ENCODE peak calls at places on chromosomes 2 and 18, in four cellular contexts. One of them, this sample, is unnamed.

GRCh38 chr2:169509230-169509917 is at the start of gene KLHL41:
- DNase-seq in IMR-90: peak; percentile 50
- DNase-seq in K562: no peak
- DNase-seq in A549: no peak
- DNase-seq in this sample: no peak

GRCh38 chr2:16662440-16662839 is 3.2 kb downstream of the CYRIA start:
- DNase-seq in K562: peak; percentile 57
- DNase-seq in IMR-90: peak; percentile 71
- DNase-seq in A549: peak; percentile 16
- DNase-seq in this sample: no peak

GRCh38 chr2:239800785-239801184 is 224.4 kb downstream of the NDUFA10 start:
- DNase-seq in IMR-90: no peak
- DNase-seq in A549: no peak
- DNase-seq in K562: no peak
- DNase-seq in this sample: no peak

GRCh38 chr2:205834776-205835175 is 152.5 kb downstream of the NRP2 start:
- DNase-seq in K562: no peak
- DNase-seq in IMR-90: peak; percentile 3
- DNase-seq in A549: no peak
- DNase-seq in this sample: peak; percentile 38

GRCh38 chr2:224039080-224039769 is at the start of gene SERPINE2:
- DNase-seq in IMR-90: peak; percentile 37
- DNase-seq in A549: peak; percentile 82
- DNase-seq in K562: no peak
- DNase-seq in this sample: peak; percentile 83

GRCh38 chr2:42268528-42269151 is 92.4 kb downstream of the COX7A2L start:
- DNase-seq in IMR-90: peak; percentile 28
- DNase-seq in K562: no peak
- DNase-seq in A549: no peak
- DNase-seq in this sample: no peak

GRCh38 chr2:240467659-240468299 is 32.3 kb downstream of the GPC1 start:
- DNase-seq in IMR-90: no peak
- DNase-seq in K562: no peak
- DNase-seq in A549: no peak
- DNase-seq in this sample: peak; percentile 52

GRCh38 chr2:18187214-18187613 is 308.7 kb downstream of the KCNS3 start:
- DNase-seq in K562: no peak
- DNase-seq in A549: no peak
- DNase-seq in IMR-90: peak; percentile 37
- DNase-seq in this sample: no peak

GRCh38 chr2:18611184-18611583 is 21.8 kb upstream of the NT5C1B start:
- DNase-seq in K562: no peak
- DNase-seq in A549: no peak
- DNase-seq in IMR-90: peak; percentile 90
- DNase-seq in this sample: no peak

GRCh38 chr2:47008381-47009280 is 93.0 kb upstream of the MCFD2 start:
- DNase-seq in A549: no peak
- DNase-seq in K562: no peak
- DNase-seq in IMR-90: peak; percentile 69
- DNase-seq in this sample: no peak

GRCh38 chr2:207768891-207769596 is 662 bp downstream of the FZD5 start:
- DNase-seq in IMR-90: no peak
- DNase-seq in A549: peak; percentile 43
- DNase-seq in K562: peak; percentile 51
- DNase-seq in this sample: peak; percentile 62

GRCh38 chr2:216215991-216216390 is 106.8 kb downstream of the XRCC5 start:
- DNase-seq in K562: peak; percentile 48
- DNase-seq in IMR-90: peak; percentile 40
- DNase-seq in A549: peak; percentile 45
- DNase-seq in this sample: no peak

GRCh38 chr2:179837408-179837807 is 24.0 kb downstream of the ZNF385B start:
- DNase-seq in IMR-90: peak; percentile 46
- DNase-seq in A549: no peak
- DNase-seq in K562: peak; percentile 37
- DNase-seq in this sample: no peak

GRCh38 chr2:4973973-4974372 is 718.2 kb upstream of the SOX11 start:
- DNase-seq in K562: no peak
- DNase-seq in IMR-90: no peak
- DNase-seq in A549: no peak
- DNase-seq in this sample: no peak

GRCh38 chr2:39379643-39380524 is 57.2 kb downstream of the MAP4K3 start:
- DNase-seq in IMR-90: peak; percentile 68
- DNase-seq in A549: peak; percentile 71
- DNase-seq in K562: peak; percentile 66
- DNase-seq in this sample: no peak

GRCh38 chr2:229335877-229336346 is 64.8 kb upstream of the PID1 start:
- DNase-seq in K562: no peak
- DNase-seq in IMR-90: no peak
- DNase-seq in A549: no peak
- DNase-seq in this sample: no peak

GRCh38 chr18:44771957-44772917 is 91.5 kb downstream of the SETBP1 start:
- DNase-seq in A549: peak; percentile 37
- DNase-seq in K562: no peak
- DNase-seq in IMR-90: no peak
- DNase-seq in this sample: no peak

GRCh38 chr2:197777823-197778407 is 7.2 kb downstream of the BOLL start:
- DNase-seq in A549: peak; percentile 38
- DNase-seq in K562: peak; percentile 42
- DNase-seq in IMR-90: peak; percentile 51
- DNase-seq in this sample: no peak

GRCh38 chr2:227163998-227164744 is at the start of the genes COL4A3 and COL4A4:
- DNase-seq in K562: no peak
- DNase-seq in A549: peak; percentile 73
- DNase-seq in IMR-90: no peak
- DNase-seq in this sample: peak; percentile 66

GRCh38 chr2:178865121-178865520 is 57.9 kb upstream of the TTN start:
- DNase-seq in K562: no peak
- DNase-seq in A549: no peak
- DNase-seq in IMR-90: no peak
- DNase-seq in this sample: no peak

GRCh38 chr2:179486969-179487752 is 222.5 kb upstream of the SESTD1 start:
- DNase-seq in A549: no peak
- DNase-seq in K562: no peak
- DNase-seq in IMR-90: no peak
- DNase-seq in this sample: no peak

GRCh38 chr2:85741811-85742507 is 11.8 kb upstream of the ATOH8 start:
- DNase-seq in K562: no peak
- DNase-seq in IMR-90: peak; percentile 96
- DNase-seq in A549: peak; percentile 92
- DNase-seq in this sample: no peak

GRCh38 chr2:201358684-201359083 is 1.5 kb upstream of the FLACC1 start:
- DNase-seq in K562: peak; percentile 22
- DNase-seq in A549: peak; percentile 52
- DNase-seq in IMR-90: peak; percentile 92
- DNase-seq in this sample: no peak

GRCh38 chr2:166892397-166892796 is 4.1 kb downstream of the XIRP2 start:
- DNase-seq in K562: no peak
- DNase-seq in IMR-90: no peak
- DNase-seq in A549: no peak
- DNase-seq in this sample: no peak

GRCh38 chr18:37403100-37403781 is 162.4 kb downstream of the CELF4 start:
- DNase-seq in A549: no peak
- DNase-seq in K562: no peak
- DNase-seq in IMR-90: peak; percentile 86
- DNase-seq in this sample: no peak

GRCh38 chr2:23626701-23627181 is 241.8 kb downstream of the KLHL29 start:
- DNase-seq in K562: no peak
- DNase-seq in IMR-90: no peak
- DNase-seq in A549: no peak
- DNase-seq in this sample: no peak

GRCh38 chr18:30944773-30945172 is 97.8 kb downstream of the DSC3 start:
- DNase-seq in K562: no peak
- DNase-seq in IMR-90: no peak
- DNase-seq in A549: no peak
- DNase-seq in this sample: no peak
- TF ChIP-seq USF2 in K562: no peak
- TF ChIP-seq USF2 in IMR-90: no peak
- TF ChIP-seq USF2 in A549: no peak
- TF ChIP-seq USF2 in this sample: no peak

GRCh38 chr2:27189989-27190388 is 21.9 kb upstream of the ATRAID start:
- DNase-seq in K562: no peak
- DNase-seq in IMR-90: no peak
- DNase-seq in A549: no peak
- DNase-seq in this sample: no peak
- TF ChIP-seq USF2 in K562: no peak
- TF ChIP-seq USF2 in IMR-90: no peak
- TF ChIP-seq USF2 in A549: no peak
- TF ChIP-seq USF2 in this sample: no peak

GRCh38 chr2:120452131-120452530 is 106.2 kb downstream of the INHBB start:
- DNase-seq in A549: no peak
- DNase-seq in K562: no peak
- DNase-seq in IMR-90: no peak
- DNase-seq in this sample: no peak

GRCh38 chr2:120452945-120453634 is 107.2 kb downstream of the INHBB start:
- DNase-seq in IMR-90: no peak
- DNase-seq in A549: no peak
- DNase-seq in K562: no peak
- DNase-seq in this sample: no peak

GRCh38 chr2:120451334-120451733 is 105.4 kb downstream of the INHBB start:
- DNase-seq in A549: no peak
- DNase-seq in K562: no peak
- DNase-seq in IMR-90: no peak
- DNase-seq in this sample: no peak

GRCh38 chr2:120454993-120455789 is 109.3 kb downstream of the INHBB start:
- DNase-seq in A549: no peak
- DNase-seq in IMR-90: peak; percentile 71
- DNase-seq in K562: no peak
- DNase-seq in this sample: no peak

GRCh38 chr2:120453635-120453998 is 107.7 kb downstream of the INHBB start:
- DNase-seq in K562: peak; percentile 50
- DNase-seq in IMR-90: peak; percentile 71
- DNase-seq in A549: no peak
- DNase-seq in this sample: no peak
- TF ChIP-seq USF2 in K562: no peak
- TF ChIP-seq USF2 in IMR-90: no peak
- TF ChIP-seq USF2 in A549: no peak
- TF ChIP-seq USF2 in this sample: no peak

GRCh38 chr2:9385841-9386240 is 37.5 kb downstream of the ITGB1BP1 start:
- DNase-seq in K562: no peak
- DNase-seq in A549: no peak
- DNase-seq in IMR-90: no peak
- DNase-seq in this sample: no peak
- TF ChIP-seq USF2 in K562: no peak
- TF ChIP-seq USF2 in A549: no peak
- TF ChIP-seq USF2 in IMR-90: no peak
- TF ChIP-seq USF2 in this sample: no peak

GRCh38 chr2:160932960-160933359 is 227.3 kb upstream of the TANK start:
- DNase-seq in A549: peak; percentile 84
- DNase-seq in IMR-90: peak; percentile 85
- DNase-seq in K562: no peak
- DNase-seq in this sample: no peak

GRCh38 chr2:160928854-160929301 is 231.3 kb upstream of the TANK start:
- DNase-seq in K562: no peak
- DNase-seq in A549: no peak
- DNase-seq in IMR-90: peak; percentile 31
- DNase-seq in this sample: no peak

GRCh38 chr2:160924936-160925353 is 235.3 kb upstream of the TANK start:
- DNase-seq in IMR-90: no peak
- DNase-seq in A549: no peak
- DNase-seq in K562: no peak
- DNase-seq in this sample: no peak

GRCh38 chr2:160921401-160921964 is 238.7 kb upstream of the TANK start:
- DNase-seq in A549: no peak
- DNase-seq in K562: no peak
- DNase-seq in IMR-90: no peak
- DNase-seq in this sample: no peak

GRCh38 chr2:160927335-160927734 is 232.9 kb upstream of the TANK start:
- DNase-seq in IMR-90: no peak
- DNase-seq in K562: no peak
- DNase-seq in A549: no peak
- DNase-seq in this sample: no peak
- TF ChIP-seq USF2 in IMR-90: no peak
- TF ChIP-seq USF2 in K562: no peak
- TF ChIP-seq USF2 in A549: no peak
- TF ChIP-seq USF2 in this sample: no peak

GRCh38 chr18:48952287-48953095 is 1.7 kb upstream of the SMAD7 start:
- DNase-seq in A549: peak; percentile 74
- DNase-seq in K562: peak; percentile 73
- DNase-seq in IMR-90: peak; percentile 86
- DNase-seq in this sample: no peak
- TF ChIP-seq USF2 in A549: no peak
- TF ChIP-seq USF2 in K562: no peak
- TF ChIP-seq USF2 in IMR-90: no peak
- TF ChIP-seq USF2 in this sample: no peak

DNA sequence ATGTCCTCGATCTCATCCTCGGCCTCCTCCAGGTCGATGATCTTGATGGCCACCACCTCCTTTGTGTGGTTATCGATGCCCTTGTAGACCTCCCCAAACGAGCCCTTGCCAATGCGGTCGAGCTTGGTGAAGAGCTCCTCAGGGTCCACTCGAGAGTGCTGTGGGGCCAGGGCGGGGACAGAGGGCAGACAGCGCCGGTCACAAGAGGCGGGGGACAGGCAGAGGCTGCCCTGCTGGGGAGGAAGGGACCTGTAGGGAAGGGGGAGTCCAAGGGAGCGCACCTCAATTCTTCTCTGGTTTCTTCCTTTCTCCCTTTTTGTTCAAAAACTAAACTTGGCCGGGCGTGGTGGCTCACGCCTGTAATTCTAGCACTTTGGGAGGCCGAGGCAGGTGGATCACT is 6.8 kb downstream of the STK25 start:
- DNase-seq in A549: no peak
- DNase-seq in IMR-90: no peak
- DNase-seq in K562: no peak
- DNase-seq in this sample: no peak
- TF ChIP-seq USF2 in A549: no peak
- TF ChIP-seq USF2 in IMR-90: no peak
- TF ChIP-seq USF2 in K562: no peak
- TF ChIP-seq USF2 in this sample: no peak

DNA sequence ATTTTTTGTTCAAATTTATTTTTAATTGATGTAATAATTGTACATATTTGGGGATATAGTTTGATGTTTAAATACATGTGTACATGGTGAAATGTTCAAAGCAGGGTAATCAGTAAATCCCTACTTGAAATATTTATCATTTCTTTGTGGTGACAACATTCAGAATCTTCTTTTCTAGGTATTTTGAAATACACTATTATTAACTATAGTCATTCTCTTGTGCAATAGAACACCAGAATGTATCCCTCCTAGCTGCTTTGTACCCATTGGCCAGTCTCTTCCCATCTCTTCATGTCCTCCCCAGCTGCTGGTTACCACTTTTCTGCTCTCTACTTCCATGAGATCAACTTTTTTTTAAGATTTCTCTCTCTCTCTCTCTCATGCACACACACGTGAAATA is 126.5 kb downstream of the ZNF407 start:
- DNase-seq in K562: no peak
- DNase-seq in IMR-90: peak; percentile 73
- DNase-seq in A549: no peak
- DNase-seq in this sample: no peak
- TF ChIP-seq USF2 in K562: no peak
- TF ChIP-seq USF2 in IMR-90: no peak
- TF ChIP-seq USF2 in A549: no peak
- TF ChIP-seq USF2 in this sample: no peak